ENCODE peak calls at places on chromosomes 11 and 22, in seven cellular contexts. T, C, O, L, S, D and G are unnamed samples.

GRCh38 chr11:32118025-32118974 is 27.4 kb downstream of the RCN1 start:
- DNase-seq in D (no peak), C (no peak), T (no peak), L (no peak), O (no peak), S (no peak), G (no peak)

GRCh38 chr11:1167751-1168231 is 10.0 kb downstream of the MUC5AC start:
- DNase-seq in D (no peak), C (no peak), O (no peak), S (no peak), T (peak), L (no peak), G (no peak)

GRCh38 chr22:30079952-30080533 is at the start of gene HORMAD2:
- DNase-seq in D (peak), T (no peak), S (peak), C (no peak), L (no peak), O (peak), G (no peak)

GRCh38 chr11:76885390-76886097 is 24.8 kb downstream of the ACER3 start:
- DNase-seq in S (no peak), D (no peak), O (no peak), L (peak), T (no peak), C (no peak), G (no peak)

GRCh38 chr11:76783901-76784813 is 1.0 kb downstream of the TSKU start:
- DNase-seq in L (peak), O (peak), D (no peak), S (peak), T (peak), C (no peak), G (peak)

GRCh38 chr11:130042093-130042591 is 27.6 kb upstream of the APLP2 start:
- DNase-seq in T (no peak), O (no peak), L (peak), S (no peak), D (no peak), C (peak), G (no peak)

GRCh38 chr11:78364128-78364751 is 53.4 kb downstream of the GAB2 start:
- DNase-seq in O (no peak), C (no peak), T (no peak), S (no peak), D (no peak), L (no peak), G (no peak)

GRCh38 chr11:67468835-67469811 is at the start of gene TMEM134:
- DNase-seq in S (peak), D (peak), T (peak), O (peak), L (peak), C (peak), G (peak)

GRCh38 chr11:100831929-100832480 is 144.9 kb downstream of the ARHGAP42 start:
- DNase-seq in T (peak), C (no peak), L (no peak), D (no peak), O (no peak), S (no peak), G (no peak)

GRCh38 chr11:65560555-65561418 is 2.6 kb upstream of the LTBP3 start:
- DNase-seq in L (peak), O (peak), C (no peak), T (no peak), S (peak), D (no peak), G (no peak)

GRCh38 chr22:49305215-49305965 is 522.3 kb downstream of the BRD1 start:
- DNase-seq in O (peak), T (peak), D (peak), S (peak), L (peak), C (no peak), G (peak)